ENCODE peak calls at places on chromosomes 7 and 10, in seven cellular contexts. Z is H9, N is neural progenitor cell, P is left ventricle myocardium inferior, U is AG09319, X is fibroblast of mammary gland, Y is epithelial cell of proximal tubule. B is an unnamed sample.

GRCh38 chr10:13213163-13213562 is 21.0 kb downstream of the UCMA start:
- DNase-seq in Z (no peak), N (peak), P (no peak), U (no peak), X (no peak), Y (no peak), B (no peak)

GRCh38 chr10:106285199-106285598 is 879.3 kb downstream of the SORCS1 start:
- DNase-seq in Z (no peak), N (peak), P (no peak), U (no peak), X (no peak), Y (no peak), B (no peak)

GRCh38 chr7:101681170-101682007 is 52.3 kb upstream of the MYL10 start:
- DNase-seq in Z (no peak), N (peak), P (peak), U (peak), X (peak), Y (peak), B (peak)

GRCh38 chr7:10940748-10941358 is 32.8 kb upstream of the PHF14 start:
- DNase-seq in Z (no peak), N (no peak), P (no peak), U (no peak), X (no peak), Y (no peak), B (no peak)

GRCh38 chr7:43479543-43479942 is 103.4 kb upstream of the STK17A start:
- DNase-seq in Z (no peak), N (no peak), P (no peak), U (no peak), X (no peak), Y (no peak), B (no peak)

GRCh38 chr10:12531305-12531738 is 182.0 kb downstream of the CAMK1D start:
- DNase-seq in Z (no peak), N (no peak), P (peak), U (no peak), X (peak), Y (no peak), B (no peak)

GRCh38 chr7:323410-323809 is 33.4 kb downstream of the FOXL3 start:
- DNase-seq in Z (no peak), N (no peak), P (no peak), U (no peak), X (no peak), Y (no peak), B (no peak)

GRCh38 chr10:112379635-112380296 is 5.8 kb downstream of the ACSL5 start:
- DNase-seq in Z (no peak), N (no peak), P (no peak), U (no peak), X (peak), Y (no peak), B (peak)

GRCh38 chr10:75717126-75717916 is 285.9 kb downstream of the LRMDA start:
- DNase-seq in Z (no peak), N (no peak), P (no peak), U (no peak), X (peak), Y (no peak), B (no peak)

GRCh38 chr10:24494236-24494635 is 229.5 kb downstream of the ARHGAP21 start:
- DNase-seq in Z (no peak), N (no peak), P (no peak), U (no peak), X (no peak), Y (no peak), B (no peak)

GRCh38 chr10:36023939-36024338 is 381.8 kb upstream of the FZD8 start:
- DNase-seq in Z (no peak), N (peak), P (no peak), U (peak), X (peak), Y (peak), B (no peak)

GRCh38 chr10:24851595-24851994 is 100.8 kb downstream of the PRTFDC1 start:
- DNase-seq in Z (no peak), N (no peak), P (no peak), U (no peak), X (no peak), Y (no peak), B (peak)

GRCh38 chr10:122112021-122112616 is 123.2 kb downstream of the TACC2 start:
- DNase-seq in Z (no peak), N (no peak), P (no peak), U (no peak), X (peak), Y (no peak), B (no peak)

GRCh38 chr7:55200441-55200840 is 164.7 kb upstream of the LANCL2 start:
- DNase-seq in Z (no peak), N (no peak), P (no peak), U (no peak), X (no peak), Y (no peak), B (no peak)

GRCh38 chr10:110959379-110960332 is 40.3 kb downstream of the SHOC2 start:
- DNase-seq in Z (no peak), N (no peak), P (no peak), U (no peak), X (peak), Y (no peak), B (no peak)

GRCh38 chr10:79185067-79185774 is 116.5 kb downstream of the ZMIZ1 start:
- DNase-seq in Z (no peak), N (peak), P (no peak), U (no peak), X (peak), Y (no peak), B (no peak)

GRCh38 chr7:25868509-25868908 is 283.5 kb upstream of the NFE2L3 start:
- DNase-seq in Z (no peak), N (no peak), P (no peak), U (no peak), X (no peak), Y (no peak), B (no peak)

GRCh38 chr10:79202188-79203013 is 133.6 kb downstream of the ZMIZ1 start:
- DNase-seq in Z (peak), N (peak), P (no peak), U (no peak), X (no peak), Y (no peak), B (no peak)

GRCh38 chr7:114919587-114919986 is 2.3 kb upstream of the MDFIC start:
- DNase-seq in Z (no peak), N (no peak), P (no peak), U (no peak), X (no peak), Y (no peak), B (no peak)

GRCh38 chr7:73418113-73418703 is 15.4 kb upstream of the FZD9 start:
- DNase-seq in Z (no peak), N (no peak), P (no peak), U (no peak), X (no peak), Y (no peak), B (no peak)

DNA sequence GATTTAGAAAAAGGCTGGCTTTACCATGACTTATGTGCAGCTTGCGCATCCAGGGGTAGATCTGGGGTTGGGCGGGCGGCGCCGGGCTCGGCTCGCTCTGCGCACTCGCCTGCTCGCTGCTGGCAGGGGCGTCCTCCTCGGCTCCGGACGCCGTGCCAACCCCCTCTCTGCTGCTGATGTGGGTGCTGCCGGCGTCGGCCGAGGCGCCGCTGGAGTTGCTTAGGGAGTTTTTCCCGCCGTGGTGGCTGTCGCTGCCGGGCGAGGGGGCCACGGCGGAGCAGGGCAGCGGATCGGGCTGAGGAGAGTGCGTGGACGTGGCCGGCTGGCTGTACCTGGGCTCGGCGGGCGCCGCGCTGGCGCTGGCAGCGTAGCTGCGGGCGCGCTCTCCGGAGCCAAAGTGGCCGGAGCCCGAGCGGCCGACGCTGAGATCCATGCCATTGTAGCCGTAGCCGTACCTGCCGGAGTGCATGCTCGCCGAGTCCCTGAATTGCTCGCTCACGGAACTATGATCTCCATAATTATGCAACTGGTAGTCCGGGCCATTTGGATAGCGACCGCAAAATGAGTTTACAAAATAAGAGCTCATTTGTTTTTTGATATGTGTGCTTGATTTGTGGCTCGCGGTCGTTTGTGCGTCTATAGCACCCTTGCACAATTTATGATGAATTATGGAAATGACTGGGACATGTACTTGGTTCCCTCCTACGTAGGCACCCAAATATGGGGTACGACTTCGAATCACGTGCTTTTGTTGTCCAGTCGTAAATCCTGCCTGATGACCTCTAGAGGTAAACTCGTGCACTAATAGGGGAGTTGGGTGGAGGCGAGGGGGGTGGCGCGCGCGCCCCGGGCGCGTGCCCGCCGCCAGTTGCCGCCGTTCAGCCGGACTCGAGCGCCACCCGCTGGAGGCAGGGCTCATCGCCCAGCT is at the start of gene HOXA5:
- DNase-seq in Z (peak), N (peak), P (no peak), U (no peak), X (peak), Y (peak), B (no peak)
- TF ChIP-seq CTCF in Z (peak), N (peak), P (peak), U (peak), X (peak), Y (peak), B (peak)

DNA sequence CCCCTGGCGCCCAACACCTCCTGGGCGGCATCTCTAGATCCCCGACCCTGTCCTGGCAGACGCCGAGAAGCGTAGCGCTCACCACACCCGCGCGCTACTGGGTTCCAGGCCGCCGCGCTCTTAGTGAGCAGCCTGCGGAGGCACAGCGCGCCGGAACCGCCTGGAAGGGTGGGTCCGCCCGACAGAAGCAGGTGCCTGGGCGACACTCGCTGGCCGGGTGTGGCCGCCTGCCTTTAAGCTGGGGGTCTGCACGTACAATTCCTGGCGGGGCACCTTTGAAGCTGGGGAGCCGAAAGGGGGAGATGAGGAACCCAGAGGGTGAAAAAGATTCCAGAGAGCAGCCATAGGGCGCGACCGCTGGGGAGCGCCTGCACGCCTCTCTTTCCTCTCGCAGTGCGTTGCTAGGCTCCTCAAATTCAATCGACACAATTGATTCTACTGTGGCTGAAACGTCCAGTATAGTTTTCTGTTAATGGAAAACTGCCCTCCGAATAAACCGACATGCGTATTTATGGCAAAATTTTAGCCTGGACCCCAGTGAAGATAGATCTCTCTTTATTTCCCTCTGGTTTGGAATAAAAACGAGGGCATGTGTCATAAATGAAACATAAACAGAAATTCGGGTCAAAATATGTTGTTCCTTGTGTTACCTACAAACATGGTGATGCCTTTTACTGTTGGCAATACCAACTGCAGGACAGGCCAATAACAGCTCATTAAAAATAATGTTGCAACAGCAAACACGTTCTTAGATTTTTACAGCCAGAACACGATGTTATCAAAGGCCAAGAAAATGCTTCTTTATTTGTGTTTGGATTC is 4.6 kb downstream of the HMX3 start:
- DNase-seq in Z (no peak), N (peak), P (no peak), U (no peak), X (no peak), Y (no peak), B (no peak)
- TF ChIP-seq CTCF in Z (peak), N (peak), P (no peak), U (no peak), X (peak), Y (no peak), B (no peak)

DNA sequence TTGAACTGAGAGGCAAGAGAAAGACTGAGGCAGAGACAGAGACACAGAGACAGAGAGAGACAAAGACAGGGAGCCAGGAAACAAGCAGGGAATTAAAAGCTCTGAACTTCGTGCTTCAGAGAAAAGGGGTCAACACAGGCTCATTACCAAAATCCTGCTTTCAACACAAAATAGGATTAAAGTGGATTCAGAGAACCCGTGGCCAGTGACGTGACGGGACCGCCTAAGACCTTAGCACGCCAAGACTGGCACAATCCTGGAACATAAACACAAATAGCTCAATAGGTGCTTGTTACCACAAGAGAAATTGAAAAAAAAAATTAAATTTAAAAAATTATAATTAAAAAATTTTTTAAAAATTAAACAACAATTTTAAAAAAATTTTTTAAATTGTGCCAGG is 21.5 kb downstream of the ASB13 start:
- DNase-seq in Z (no peak), N (no peak), P (no peak), U (no peak), X (no peak), Y (no peak), B (no peak)
- TF ChIP-seq CTCF in Z (no peak), N (no peak), P (no peak), U (no peak), X (no peak), Y (no peak), B (no peak)

GRCh38 chr10:117174439-117175214 is 22.7 kb upstream of the KCNK18 start:
- DNase-seq in Z (peak), N (peak), P (peak), U (peak), X (peak), Y (no peak), B (peak)
- TF ChIP-seq CTCF in Z (peak), N (peak), P (peak), U (peak), X (peak), Y (peak), B (peak)

GRCh38 chr10:104045151-104046089 is 40.3 kb downstream of the COL17A1 start:
- DNase-seq in Z (peak), N (peak), P (no peak), U (no peak), X (peak), Y (no peak), B (peak)
- TF ChIP-seq CTCF in Z (peak), N (peak), P (peak), U (peak), X (peak), Y (peak), B (peak)

GRCh38 chr10:18222870-18223269 is 82.6 kb downstream of the CACNB2 start:
- DNase-seq in Z (no peak), N (no peak), P (no peak), U (no peak), X (peak), Y (no peak), B (no peak)
- TF ChIP-seq CTCF in Z (no peak), N (no peak), P (no peak), U (no peak), X (no peak), Y (no peak), B (no peak)